ENCODE peak calls at places on chromosomes 6 and 20, in seven cellular contexts. M, C, D, Y, U, S and K are unnamed samples.

GRCh38 chr6:9623985-9624384 is 790.9 kb downstream of the TFAP2A start:
- DNase-seq in U (no peak), D (peak), S (no peak), M (peak), Y (no peak), C (no peak), K (no peak)

GRCh38 chr6:12245763-12246720 is 44.1 kb upstream of the EDN1 start:
- DNase-seq in C (peak), U (no peak), S (no peak), M (no peak), Y (no peak), D (peak), K (no peak)

GRCh38 chr6:170294813-170295518 is 4.1 kb upstream of the DLL1 start:
- DNase-seq in M (no peak), U (peak), Y (no peak), S (no peak), D (no peak), C (no peak), K (no peak)

GRCh38 chr20:37872161-37872560 is 30.8 kb upstream of the VSTM2L start:
- DNase-seq in U (no peak), C (no peak), Y (no peak), S (no peak), M (no peak), D (no peak), K (no peak)

GRCh38 chr6:24848461-24848860 is 49.7 kb upstream of the ARMH2 start:
- DNase-seq in S (no peak), Y (no peak), D (no peak), C (no peak), M (no peak), U (no peak), K (no peak)

GRCh38 chr6:153852034-153852433 is 187.0 kb upstream of the OPRM1 start:
- DNase-seq in D (no peak), C (no peak), S (no peak), U (no peak), Y (no peak), M (no peak), K (no peak)

GRCh38 chr6:45377041-45377554 is 636 bp downstream of the SUPT3H start:
- DNase-seq in U (no peak), S (peak), D (no peak), C (peak), Y (no peak), M (peak), K (no peak)

GRCh38 chr6:162887981-162888689 is 160.4 kb downstream of the PACRG start:
- DNase-seq in C (peak), Y (no peak), U (no peak), D (no peak), S (peak), M (no peak), K (no peak)

GRCh38 chr6:155782739-155783459 is 327.3 kb upstream of the NOX3 start:
- DNase-seq in U (no peak), D (peak), S (no peak), M (peak), Y (no peak), C (no peak), K (no peak)

GRCh38 chr6:145699462-145699861 is 35.9 kb downstream of the EPM2A start:
- DNase-seq in M (peak), Y (no peak), C (no peak), D (peak), S (no peak), U (no peak), K (no peak)

GRCh38 chr20:43398676-43399324 is 58.9 kb upstream of the SRSF6 start:
- DNase-seq in U (no peak), C (no peak), Y (no peak), S (no peak), D (no peak), M (no peak), K (no peak)

GRCh38 chr6:170089937-170090335 is 200.9 kb downstream of the DLL1 start:
- DNase-seq in S (no peak), Y (no peak), U (no peak), D (no peak), M (no peak), C (no peak), K (no peak)

GRCh38 chr20:31544600-31544999 is 30.4 kb downstream of the HM13 start:
- DNase-seq in D (no peak), U (no peak), C (no peak), S (no peak), Y (no peak), M (no peak), K (no peak)

GRCh38 chr6:16762547-16763477 is 1.6 kb upstream of the ATXN1 start:
- DNase-seq in Y (no peak), S (peak), C (peak), D (peak), M (peak), U (peak), K (peak)

GRCh38 chr6:122709922-122710512 is 69.5 kb upstream of the FABP7 start:
- DNase-seq in S (no peak), U (peak), D (no peak), M (no peak), C (peak), Y (no peak), K (no peak)

GRCh38 chr6:15296735-15297134 is 50.9 kb downstream of the JARID2 start:
- DNase-seq in D (no peak), Y (no peak), U (peak), C (no peak), S (no peak), M (no peak), K (no peak)

GRCh38 chr6:27836080-27836782 is 76.0 kb downstream of the OR2B2 start:
- DNase-seq in D (no peak), U (no peak), Y (no peak), M (no peak), C (no peak), S (no peak), K (no peak)

GRCh38 chr6:1461207-1461606 is 71.8 kb downstream of the FOXF2 start:
- DNase-seq in M (peak), Y (no peak), U (no peak), S (no peak), D (peak), C (no peak), K (no peak)

GRCh38 chr6:4434655-4435054 is 299.3 kb upstream of the ECI2 start:
- DNase-seq in U (no peak), Y (no peak), S (no peak), D (no peak), C (no peak), M (no peak), K (no peak)

GRCh38 chr20:23282546-23282945 is 68.0 kb upstream of the NXT1 start:
- DNase-seq in S (no peak), D (no peak), C (no peak), M (no peak), U (no peak), Y (no peak), K (no peak)

GRCh38 chr6:129894904-129895303 is 33.8 kb upstream of the TMEM244 start:
- DNase-seq in M (no peak), S (no peak), Y (no peak), D (no peak), U (no peak), C (no peak), K (no peak)

GRCh38 chr20:54103067-54103761 is 32.8 kb upstream of the BCAS1 start:
- DNase-seq in D (peak), U (peak), C (peak), Y (peak), S (peak), M (peak), K (peak)

GRCh38 chr20:22667198-22667597 is 82.8 kb upstream of the FOXA2 start:
- DNase-seq in U (no peak), M (no peak), Y (no peak), C (no peak), S (no peak), D (no peak), K (no peak)

GRCh38 chr20:35831029-35831428 is 59.2 kb downstream of the PHF20 start:
- DNase-seq in Y (no peak), M (peak), D (no peak), S (no peak), U (no peak), C (no peak), K (no peak)

GRCh38 chr20:12886618-12887363 is 122.0 kb upstream of the SPTLC3 start:
- DNase-seq in C (no peak), S (no peak), M (no peak), D (no peak), Y (no peak), U (no peak), K (no peak)

GRCh38 chr20:46207031-46207549 is 89.0 kb downstream of the CD40 start:
- DNase-seq in C (peak), Y (no peak), U (no peak), S (no peak), M (no peak), D (no peak), K (no peak)

GRCh38 chr6:154528286-154528915 is 17.9 kb upstream of the CNKSR3 start:
- DNase-seq in C (no peak), M (no peak), U (no peak), S (peak), D (no peak), Y (no peak), K (no peak)

GRCh38 chr6:95365454-95365853 is 211.9 kb upstream of the MANEA start:
- DNase-seq in U (no peak), M (no peak), D (no peak), S (no peak), C (no peak), Y (no peak), K (no peak)

GRCh38 chr6:95366414-95366813 is 210.9 kb upstream of the MANEA start:
- DNase-seq in D (no peak), S (no peak), M (no peak), U (no peak), C (no peak), Y (no peak), K (no peak)

GRCh38 chr6:95364016-95364604 is 213.2 kb upstream of the MANEA start:
- DNase-seq in D (peak), Y (no peak), M (peak), U (peak), C (no peak), S (no peak), K (no peak)
- TF ChIP-seq CTCF in D (peak), Y (peak), M (peak), U (no peak), C (peak), S (no peak), K (peak)

GRCh38 chr6:43706788-43707187 is 19.2 kb upstream of the MRPS18A start:
- DNase-seq in U (no peak), Y (no peak), S (no peak), M (no peak), D (no peak), C (no peak), K (no peak)

GRCh38 chr6:43709654-43710303 is 22.2 kb upstream of the MRPS18A start:
- DNase-seq in M (peak), U (no peak), S (no peak), C (peak), D (no peak), Y (no peak), K (no peak)

GRCh38 chr6:43707269-43707668 is 19.7 kb upstream of the MRPS18A start:
- DNase-seq in C (no peak), S (no peak), U (no peak), Y (no peak), D (no peak), M (no peak), K (no peak)

GRCh38 chr6:43707767-43708166 is 20.2 kb upstream of the MRPS18A start:
- DNase-seq in D (no peak), S (no peak), C (no peak), M (no peak), Y (no peak), U (no peak), K (no peak)

DNA sequence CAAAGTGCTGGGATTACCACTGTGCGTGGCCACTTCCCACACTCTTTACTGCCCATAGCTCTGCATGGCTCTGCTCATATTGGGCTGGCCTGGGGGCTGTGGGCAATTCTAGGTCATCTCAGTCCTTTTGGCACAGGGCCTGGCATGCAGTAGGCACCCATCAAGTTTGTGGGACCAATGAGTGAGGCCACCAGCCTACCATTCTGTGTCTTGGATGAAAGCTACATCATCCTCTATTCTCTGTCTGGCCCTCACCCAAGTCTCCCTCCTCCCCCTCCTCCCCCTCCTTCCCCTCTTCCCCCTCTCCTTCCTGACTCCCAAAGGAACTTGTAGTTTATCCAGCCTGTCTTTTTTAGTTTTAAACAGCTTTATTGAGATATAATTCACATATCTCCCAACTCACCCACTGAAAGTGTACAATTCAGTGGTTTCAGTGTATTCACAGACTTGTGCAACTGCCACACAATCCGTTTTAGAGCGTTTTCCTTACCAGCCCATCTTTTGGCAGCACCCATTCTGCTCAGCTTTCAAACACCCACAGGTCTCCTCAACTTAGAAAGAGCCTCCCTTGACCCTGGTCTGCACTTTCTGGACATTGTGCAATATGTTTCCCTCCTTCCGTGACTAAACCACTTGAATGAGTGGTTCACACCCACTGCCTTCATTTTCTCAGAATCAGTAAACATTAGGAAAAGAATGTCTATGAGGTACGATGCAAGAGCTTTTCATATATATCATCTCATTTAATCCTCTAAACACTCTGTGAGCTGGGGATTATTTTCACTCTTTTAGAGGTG is 21.5 kb upstream of the MRPS18A start:
- DNase-seq in D (peak), M (peak), U (no peak), S (no peak), C (peak), Y (no peak), K (no peak)
- TF ChIP-seq CTCF in D (no peak), M (no peak), U (no peak), S (no peak), C (no peak), Y (no peak), K (no peak)

DNA sequence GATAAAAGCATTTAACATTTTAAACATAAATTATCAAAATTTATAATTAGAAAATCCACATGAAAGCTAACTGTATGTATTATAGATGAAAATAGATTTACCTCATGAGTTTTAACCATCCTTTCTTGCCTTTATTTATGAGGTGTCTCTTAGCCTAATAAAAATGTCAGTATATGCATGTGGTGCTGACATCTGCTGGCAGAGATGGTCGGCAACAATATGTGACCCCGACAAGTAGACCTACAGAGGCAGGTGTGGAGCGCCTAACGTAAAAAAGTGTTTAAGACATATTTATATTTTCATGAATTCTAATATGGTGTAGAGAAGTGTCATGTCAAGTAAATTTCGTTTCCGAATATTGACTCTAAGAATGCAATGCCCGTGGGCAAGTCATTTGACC is 149.0 kb upstream of the FUT9 start:
- DNase-seq in U (peak), D (no peak), Y (no peak), M (no peak), S (no peak), C (peak), K (peak)
- TF ChIP-seq CTCF in U (peak), D (no peak), Y (peak), M (no peak), S (peak), C (no peak), K (peak)

GRCh38 chr6:36963451-36964290 is 9.1 kb downstream of the PI16 start:
- DNase-seq in Y (no peak), S (no peak), M (peak), C (peak), D (no peak), U (peak), K (no peak)
- TF ChIP-seq CTCF in Y (no peak), S (no peak), M (no peak), C (no peak), D (no peak), U (no peak), K (no peak)

GRCh38 chr6:142071981-142072380 is 60.7 kb upstream of the GJE1 start:
- DNase-seq in M (no peak), U (no peak), D (no peak), C (no peak), S (no peak), Y (no peak), K (no peak)
- TF ChIP-seq CTCF in M (no peak), U (no peak), D (peak), C (no peak), S (no peak), Y (no peak), K (no peak)

DNA sequence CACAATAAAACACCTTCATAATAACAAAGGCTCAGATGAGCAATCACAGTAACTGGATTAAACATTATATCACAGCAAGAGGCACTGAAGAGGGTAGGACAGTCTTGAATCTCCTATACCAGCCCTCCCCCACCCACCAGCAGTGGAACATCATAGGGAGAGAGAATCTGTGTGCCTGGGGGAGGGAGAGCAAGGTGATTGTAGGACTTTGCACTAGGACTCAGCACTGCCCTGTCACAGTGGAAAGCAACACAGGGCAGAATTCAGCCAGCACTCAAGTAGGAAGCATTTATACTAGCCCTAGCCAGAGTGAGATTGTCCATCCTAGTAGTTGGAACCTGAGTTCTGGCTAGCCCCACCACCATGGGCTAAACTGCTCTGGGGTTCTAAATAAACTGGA is 400.2 kb downstream of the HAO1 start:
- DNase-seq in S (no peak), C (no peak), M (no peak), Y (no peak), D (no peak), U (no peak), K (no peak)
- TF ChIP-seq CTCF in S (no peak), C (no peak), M (no peak), Y (no peak), D (no peak), U (no peak), K (no peak)

GRCh38 chr6:26457796-26458688 is at the start of gene BTN2A1:
- DNase-seq in S (peak), M (peak), D (peak), Y (no peak), U (peak), C (peak), K (peak)
- TF ChIP-seq CTCF in S (no peak), M (peak), D (peak), Y (no peak), U (no peak), C (no peak), K (no peak)

DNA sequence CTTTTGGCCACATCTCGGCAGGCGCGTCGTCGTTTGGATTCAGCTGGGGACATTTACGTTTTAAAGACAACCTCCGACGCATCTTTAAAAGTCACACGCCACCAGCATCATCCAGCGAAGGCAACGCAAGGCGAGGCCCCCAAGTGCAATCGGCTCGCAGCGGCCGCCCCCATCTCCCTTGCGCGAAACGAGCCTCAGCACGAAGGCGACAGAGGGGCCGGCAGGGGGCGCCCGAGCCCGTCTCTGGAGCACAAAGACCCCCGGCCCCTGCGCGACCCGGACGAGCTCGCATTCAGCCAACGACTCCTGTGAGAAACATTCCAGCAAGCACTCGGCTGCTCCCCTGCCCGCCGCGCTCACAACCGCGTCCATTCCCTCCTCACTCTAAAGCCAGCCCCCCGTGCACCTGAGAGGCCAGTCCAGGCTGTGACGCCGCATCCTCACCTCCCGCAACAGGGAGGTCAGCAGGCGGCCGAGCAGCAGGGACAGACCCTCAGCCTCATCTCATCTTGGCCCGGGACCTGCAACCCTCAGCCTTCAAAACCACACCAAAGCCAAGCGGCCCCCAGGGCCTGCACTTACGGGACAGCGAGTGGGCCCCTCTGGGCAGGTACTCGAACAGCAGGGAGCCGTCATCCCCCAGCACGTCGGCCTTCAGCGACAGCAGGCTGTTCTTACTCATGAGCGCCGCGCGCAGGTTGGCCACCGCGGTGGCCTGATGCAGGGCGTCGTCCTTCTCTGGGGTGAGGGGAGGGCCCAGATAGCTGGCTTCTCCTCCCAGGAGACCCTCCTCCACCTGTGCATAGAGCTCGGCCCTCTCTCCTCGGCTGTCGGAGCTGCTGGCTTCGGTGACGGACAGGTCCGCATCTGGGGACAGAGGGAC is 35.8 kb downstream of the SLC2A4RG start:
- DNase-seq in M (peak), D (no peak), C (peak), Y (peak), S (no peak), U (no peak), K (peak)
- TF ChIP-seq CTCF in M (peak), D (peak), C (peak), Y (peak), S (peak), U (no peak), K (peak)

DNA sequence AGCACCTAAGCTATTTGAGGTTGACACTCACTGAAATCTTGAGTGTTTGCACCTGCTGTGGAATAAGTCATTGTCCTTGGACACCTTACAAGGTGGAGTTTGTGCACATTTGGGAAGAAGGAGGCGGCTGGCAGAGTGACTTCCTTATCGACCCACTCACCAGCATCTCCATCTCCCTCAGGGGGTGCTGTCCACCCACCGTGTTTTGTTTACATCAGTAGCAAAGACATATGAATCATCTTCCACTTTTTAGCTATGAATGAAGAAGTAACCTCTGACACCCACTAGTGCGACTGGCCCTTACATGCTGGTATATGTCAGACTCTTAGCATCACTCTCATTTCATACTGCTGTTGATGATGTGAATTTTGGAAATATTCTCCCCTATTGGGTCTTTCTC is 119.5 kb upstream of the SGK1 start:
- DNase-seq in Y (no peak), C (peak), M (peak), S (no peak), U (peak), D (peak), K (no peak)
- TF ChIP-seq CTCF in Y (no peak), C (no peak), M (peak), S (no peak), U (no peak), D (peak), K (no peak)